ENCODE peak calls at places on chromosome 11, in nine cellular contexts. B is fibroblast of mammary gland; U is pulmonary artery endothelial cell; C is heart right ventricle; S is mesendoderm; L is activated CD4-positive, alpha-beta T cell treated with anti-CD3 and anti-CD28 coated beads, Interleukin-2, amount 50 U/mL, for 1 hour; Q is effector CD4-positive, alpha-beta T cell; T is amniotic stem cell; Y is amygdala. V is an unnamed sample.

GRCh38 chr11:23359297-23359696 is 499.0 kb upstream of the CCDC179 start:
- DNase-seq in B (peak; percentile 93), U (peak; percentile 63), C (no peak), S (no peak), L (no peak), Q (no peak), T (peak; percentile 45), Y (no peak), V (peak; percentile 23)

GRCh38 chr11:116984589-116984988 is 113.6 kb downstream of the SIK3 start:
- DNase-seq in B (peak; percentile 97), U (no peak), C (no peak), S (no peak), L (no peak), Q (no peak), T (peak; percentile 78), Y (no peak), V (no peak)

GRCh38 chr11:107567739-107568335 is 2.3 kb upstream of the ALKBH8 start:
- DNase-seq in B (no peak), U (no peak), C (no peak), S (no peak), L (no peak), Q (no peak), T (no peak), Y (no peak), V (no peak)

GRCh38 chr11:61176446-61176845 is 15.2 kb upstream of the VPS37C start:
- DNase-seq in B (no peak), U (no peak), C (no peak), S (no peak), L (no peak), Q (no peak), T (no peak), Y (no peak), V (no peak)

GRCh38 chr11:7690648-7691047 is 15.6 kb downstream of the OVCH2 start:
- DNase-seq in B (peak; percentile 52), U (no peak), C (no peak), S (no peak), L (no peak), Q (no peak), T (no peak), Y (no peak), V (no peak)

GRCh38 chr11:111367411-111368284 is 11.4 kb downstream of the POU2AF1 start:
- DNase-seq in B (no peak), U (no peak), C (no peak), S (no peak), L (no peak), Q (no peak), T (no peak), Y (no peak), V (no peak)

GRCh38 chr11:40188848-40189247 is 1270.6 kb downstream of the LRRC4C start:
- DNase-seq in B (no peak), U (no peak), C (no peak), S (no peak), L (no peak), Q (no peak), T (no peak), Y (no peak), V (no peak)

GRCh38 chr11:132048040-132048439 is 677.6 kb downstream of the NTM start:
- DNase-seq in B (no peak), U (no peak), C (no peak), S (no peak), L (no peak), Q (no peak), T (no peak), Y (no peak), V (no peak)

GRCh38 chr11:70265341-70265740 is 5.1 kb upstream of the PPFIA1 start:
- DNase-seq in B (no peak), U (no peak), C (no peak), S (no peak), L (no peak), Q (no peak), T (no peak), Y (no peak), V (no peak)

V was measured in H54.